ENCODE peak calls at places on chromosomes 16 and 17, in four cellular contexts. J is ascending aorta, L is adrenal gland, P is esophagus muscularis mucosa. K is an unnamed sample.

GRCh38 chr17:72614871-72615626 is 477.4 kb downstream of the SLC39A11 start:
- DNase-seq in L (no peak), P (no peak), J (no peak), K (no peak)

GRCh38 chr16:588639-588888 is 1.3 kb upstream of the RAB40C start:
- DNase-seq in J (no peak), P (no peak), L (peak; percentile 69), K (peak; percentile 88)

GRCh38 chr16:88403794-88404581 is 21.2 kb downstream of the ZNF469 start:
- DNase-seq in P (no peak), J (no peak), L (no peak), K (no peak)

GRCh38 chr17:49570540-49571242 is 5.0 kb upstream of the NXPH3 start:
- DNase-seq in P (no peak), L (no peak), J (no peak), K (no peak)

GRCh38 chr17:73257516-73257915 is 4.2 kb downstream of the CPSF4L start:
- DNase-seq in P (no peak), J (no peak), L (no peak), K (no peak)

GRCh38 chr17:50899559-50900319 is 33.6 kb upstream of the TOB1 start:
- DNase-seq in P (no peak), L (no peak), J (no peak), K (no peak)

GRCh38 chr17:39652635-39653315 is 12.4 kb upstream of the TCAP start:
- DNase-seq in P (no peak), J (no peak), L (no peak), K (no peak)

GRCh38 chr17:14741516-14741915 is 440.6 kb downstream of the HS3ST3B1 start:
- DNase-seq in J (no peak), L (no peak), P (peak; percentile 34), K (no peak)

GRCh38 chr16:3235856-3236669 is 1.1 kb upstream of the ZNF200 start:
- DNase-seq in J (no peak), P (no peak), L (peak; percentile 44), K (no peak)

GRCh38 chr16:89691986-89692569 is 5.6 kb downstream of the CDK10 start:
- DNase-seq in L (no peak), P (no peak), J (no peak), K (no peak)

GRCh38 chr16:85141491-85142128 is 29.3 kb upstream of the CIBAR2 start:
- DNase-seq in J (no peak), P (no peak), L (no peak), K (peak; percentile 34)

GRCh38 chr17:74528491-74529199 is 2.6 kb downstream of the CD300LB start:
- DNase-seq in P (peak; percentile 83), J (no peak), L (peak; percentile 68), K (peak; percentile 61)

GRCh38 chr17:60573139-60573975 is 26.6 kb upstream of the PPM1D start:
- DNase-seq in L (no peak), P (no peak), J (no peak), K (no peak)

GRCh38 chr16:11242658-11243057 is 13.3 kb downstream of the SOCS1 start:
- DNase-seq in L (no peak), J (no peak), P (no peak), K (no peak)

GRCh38 chr16:67562918-67563707 is 787 bp downstream of the CTCF start:
- DNase-seq in J (no peak), L (peak; percentile 63), P (no peak), K (peak; percentile 87)

GRCh38 chr16:2035431-2036199 is 8.9 kb downstream of the NHERF2 start:
- DNase-seq in L (no peak), J (no peak), P (no peak), K (no peak)
- H3K4me1 ChIP-seq in L (peaks cover 69% of the 10 kb centered on the region), J (peaks cover 46% of the 10 kb centered on the region), P (peaks cover 88% of the 10 kb centered on the region), K (no peaks in the 10 kb centered on the region)

DNA sequence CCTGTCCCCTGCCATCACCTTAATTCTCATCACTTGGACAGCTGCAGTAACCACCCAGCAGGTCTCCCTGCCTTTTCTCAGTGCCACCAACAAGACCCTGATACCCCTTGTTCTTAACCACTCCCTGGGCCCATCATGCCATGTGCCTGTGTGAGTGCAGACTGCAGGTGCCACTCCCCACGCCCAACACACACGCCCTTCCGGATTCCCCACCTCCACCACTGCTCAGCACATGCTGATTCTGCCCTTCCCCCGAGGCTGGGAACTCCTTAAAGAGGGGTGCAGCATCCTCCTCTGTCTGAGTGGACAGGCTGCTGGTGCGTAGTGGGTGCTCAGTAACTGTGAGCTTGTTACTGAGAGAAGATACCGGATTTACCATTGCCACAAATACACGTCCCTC is 52.4 kb downstream of the PLD6 start:
- DNase-seq in J (no peak), P (no peak), L (no peak), K (no peak)
- H3K4me1 ChIP-seq in J (peaks cover 15% of the 10 kb centered on the region), P (peaks cover 25% of the 10 kb centered on the region), L (peaks cover 17% of the 10 kb centered on the region), K (peaks cover 7% of the 10 kb centered on the region)

DNA sequence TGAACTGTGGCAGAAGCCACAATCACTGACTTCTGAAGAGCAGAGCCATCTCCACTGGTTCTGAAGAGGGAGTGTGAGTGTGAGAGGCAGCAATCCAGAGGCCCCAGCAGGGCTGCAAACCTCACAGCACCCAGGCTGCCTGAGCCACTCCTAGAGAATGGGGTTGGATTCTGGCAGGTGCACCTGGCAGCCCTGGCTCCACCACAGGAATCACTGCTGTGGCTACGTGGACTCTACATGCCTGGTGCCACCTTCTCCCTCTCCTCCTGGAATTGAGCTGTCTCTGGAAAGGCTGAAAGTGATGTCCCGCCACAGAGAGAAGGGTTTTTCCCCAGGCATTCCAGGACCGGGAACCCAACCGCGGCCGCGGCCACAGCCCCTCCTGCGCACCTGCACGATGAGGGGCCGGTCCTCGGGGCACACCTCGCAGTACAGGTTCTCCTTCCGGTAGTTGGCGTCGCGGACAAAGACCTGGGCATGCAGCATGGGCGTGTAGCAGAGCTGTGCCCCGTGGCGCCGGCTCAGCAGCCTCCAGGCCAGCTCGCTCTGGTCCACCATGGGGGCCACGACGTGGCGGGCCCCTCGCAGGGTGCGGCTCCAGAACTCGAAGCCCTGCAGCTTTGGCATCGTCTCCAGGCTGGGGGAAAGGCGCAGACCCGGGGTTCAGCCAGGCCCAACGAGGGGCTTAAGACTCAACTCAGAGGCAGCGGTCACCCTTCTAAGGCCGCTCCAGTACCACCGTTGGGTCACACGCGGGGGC is 991 bp downstream of the DUS1L start:
- DNase-seq in L (no peak), J (no peak), P (no peak), K (no peak)
- H3K4me1 ChIP-seq in L (peaks cover 17% of the 10 kb centered on the region), J (peaks cover 18% of the 10 kb centered on the region), P (peaks cover 29% of the 10 kb centered on the region), K (peaks cover 21% of the 10 kb centered on the region)

GRCh38 chr17:29094101-29094708 is 51.3 kb downstream of the PIPOX start:
- DNase-seq in L (no peak), P (no peak), J (no peak), K (no peak)
- H3K4me1 ChIP-seq in L (no peaks in the 10 kb centered on the region), P (no peaks in the 10 kb centered on the region), J (no peaks in the 10 kb centered on the region), K (no peaks in the 10 kb centered on the region)

K was measured in Karpas-422.